ENCODE peak calls at places on chromosome 20, in six cellular contexts. X is A549, J is IMR-90, R is cardiac muscle cell, P is body of pancreas, E is fibroblast of lung. D is an unnamed sample.

GRCh38 chr20:37801921-37802320 is 101.0 kb upstream of the VSTM2L start:
- DNase-seq in X (no peak), J (no peak), R (no peak), P (no peak), E (no peak), D (no peak)

GRCh38 chr20:4341804-4342560 is 326.6 kb upstream of the RNF24 start:
- DNase-seq in X (no peak), J (peak; percentile 53), R (no peak), P (no peak), E (peak; percentile 63), D (no peak)

GRCh38 chr20:41534842-41535241 is 83.3 kb downstream of the CHD6 start:
- DNase-seq in X (no peak), J (peak; percentile 28), R (no peak), P (no peak), E (peak; percentile 3), D (no peak)

GRCh38 chr20:50039706-50040431 is 57.1 kb downstream of the SNAI1 start:
- DNase-seq in X (no peak), J (no peak), R (peak; percentile 45), P (no peak), E (no peak), D (peak; percentile 75)

GRCh38 chr20:36298061-36298460 is 8.1 kb upstream of the DLGAP4 start:
- DNase-seq in X (no peak), J (no peak), R (no peak), P (no peak), E (no peak), D (no peak)

GRCh38 chr20:61054411-61054810 is 197.7 kb upstream of the CDH4 start:
- DNase-seq in X (no peak), J (no peak), R (no peak), P (no peak), E (no peak), D (no peak)

GRCh38 chr20:57501461-57502330 is 23.2 kb downstream of the CTCFL start:
- DNase-seq in X (no peak), J (no peak), R (no peak), P (no peak), E (no peak), D (peak; percentile 76)

GRCh38 chr20:58308290-58308679 is 1.2 kb upstream of the RAB22A start:
- DNase-seq in X (no peak), J (no peak), R (no peak), P (no peak), E (no peak), D (no peak)

GRCh38 chr20:5212897-5213296 is 86.1 kb downstream of the CDS2 start:
- DNase-seq in X (no peak), J (no peak), R (no peak), P (no peak), E (no peak), D (no peak)

GRCh38 chr20:50369225-50370035 is 140.8 kb upstream of the PTPN1 start:
- DNase-seq in X (no peak), J (no peak), R (no peak), P (peak; percentile 98), E (no peak), D (no peak)

GRCh38 chr20:23115823-23116222 is 29.7 kb upstream of the CD93 start:
- DNase-seq in X (no peak), J (no peak), R (no peak), P (no peak), E (peak; percentile 53), D (no peak)

GRCh38 chr20:54662064-54662463 is 186.7 kb downstream of the DOK5 start:
- DNase-seq in X (no peak), J (no peak), R (no peak), P (no peak), E (no peak), D (no peak)

GRCh38 chr20:41697861-41698559 is 79.8 kb upstream of the CHD6 start:
- DNase-seq in X (peak; percentile 31), J (peak; percentile 37), R (peak; percentile 13), P (peak; percentile 9), E (peak; percentile 42), D (peak; percentile 64)

GRCh38 chr20:44582321-44583025 is at the start of gene PKIG:
- DNase-seq in X (no peak), J (peak; percentile 90), R (no peak), P (no peak), E (peak; percentile 88), D (no peak)

GRCh38 chr20:41175201-41175651 is 37.9 kb downstream of the PLCG1 start:
- DNase-seq in X (no peak), J (no peak), R (no peak), P (no peak), E (no peak), D (peak; percentile 27)

GRCh38 chr20:63106108-63106764 is 99.5 kb upstream of the BHLHE23 start:
- DNase-seq in X (peak; percentile 34), J (peak; percentile 4), R (no peak), P (peak; percentile 85), E (peak; percentile 31), D (no peak)

GRCh38 chr20:23632711-23633573 is 4.8 kb downstream of the CST3 start:
- DNase-seq in X (no peak), J (no peak), R (no peak), P (no peak), E (no peak), D (peak; percentile 36)

GRCh38 chr20:61126369-61127195 is 125.5 kb upstream of the CDH4 start:
- DNase-seq in X (no peak), J (no peak), R (no peak), P (no peak), E (no peak), D (no peak)

GRCh38 chr20:32672982-32673727 is 586 bp downstream of the C20orf203 start:
- DNase-seq in X (no peak), J (no peak), R (no peak), P (no peak), E (no peak), D (peak; percentile 73)

GRCh38 chr20:41182296-41183212 is 45.2 kb downstream of the PLCG1 start:
- DNase-seq in X (no peak), J (no peak), R (no peak), P (no peak), E (no peak), D (peak; percentile 29)

GRCh38 chr20:19660808-19661378 is 97.2 kb upstream of the RIN2 start:
- DNase-seq in X (no peak), J (no peak), R (no peak), P (no peak), E (no peak), D (peak; percentile 39)

GRCh38 chr20:19659468-19659867 is 98.6 kb upstream of the RIN2 start:
- DNase-seq in X (no peak), J (no peak), R (no peak), P (no peak), E (no peak), D (peak; percentile 19)

GRCh38 chr20:19661717-19662637 is 96.1 kb upstream of the RIN2 start:
- DNase-seq in X (peak; percentile 79), J (peak; percentile 71), R (peak; percentile 79), P (peak; percentile 77), E (peak; percentile 81), D (peak; percentile 88)

GRCh38 chr20:19658137-19658536 is 99.9 kb upstream of the RIN2 start:
- DNase-seq in X (no peak), J (no peak), R (no peak), P (no peak), E (no peak), D (peak; percentile 27)

GRCh38 chr20:19662638-19662995 is 95.4 kb upstream of the RIN2 start:
- DNase-seq in X (no peak), J (no peak), R (no peak), P (no peak), E (no peak), D (no peak)
- TF ChIP-seq CTCF in X (peak; percentile 20), J (no peak), R (no peak), P (no peak), E (no peak), D (peak; percentile 34)

GRCh38 chr20:8481636-8482035 is 349.6 kb downstream of the PLCB1 start:
- DNase-seq in X (no peak), J (peak; percentile 54), R (no peak), P (no peak), E (peak; percentile 82), D (no peak)
- H3K9me3 ChIP-seq in X (no peaks in the 10 kb centered on the region), J (no peaks in the 10 kb centered on the region), R (no peaks in the 10 kb centered on the region), P (no peaks in the 10 kb centered on the region), E (no peaks in the 10 kb centered on the region), D (no peaks in the 10 kb centered on the region)

GRCh38 chr20:47465335-47466090 is 36.2 kb upstream of the NCOA3 start:
- DNase-seq in X (no peak), J (no peak), R (no peak), P (no peak), E (no peak), D (no peak)

GRCh38 chr20:47466193-47466592 is 35.5 kb upstream of the NCOA3 start:
- DNase-seq in X (no peak), J (no peak), R (no peak), P (no peak), E (peak; percentile 15), D (no peak)

GRCh38 chr20:47461120-47461685 is 40.5 kb upstream of the NCOA3 start:
- DNase-seq in X (no peak), J (no peak), R (no peak), P (no peak), E (no peak), D (no peak)

GRCh38 chr20:47466704-47467459 is 34.8 kb upstream of the NCOA3 start:
- DNase-seq in X (no peak), J (no peak), R (no peak), P (no peak), E (no peak), D (no peak)

GRCh38 chr20:47464380-47465101 is 37.1 kb upstream of the NCOA3 start:
- DNase-seq in X (peak; percentile 99), J (peak; percentile 99), R (no peak), P (peak; percentile 39), E (peak; percentile 99), D (no peak)
- TF ChIP-seq CTCF in X (no peak), J (peak; percentile 64), R (peak; percentile 44), P (peak; percentile 30), E (peak; percentile 21), D (peak; percentile 46)

DNA sequence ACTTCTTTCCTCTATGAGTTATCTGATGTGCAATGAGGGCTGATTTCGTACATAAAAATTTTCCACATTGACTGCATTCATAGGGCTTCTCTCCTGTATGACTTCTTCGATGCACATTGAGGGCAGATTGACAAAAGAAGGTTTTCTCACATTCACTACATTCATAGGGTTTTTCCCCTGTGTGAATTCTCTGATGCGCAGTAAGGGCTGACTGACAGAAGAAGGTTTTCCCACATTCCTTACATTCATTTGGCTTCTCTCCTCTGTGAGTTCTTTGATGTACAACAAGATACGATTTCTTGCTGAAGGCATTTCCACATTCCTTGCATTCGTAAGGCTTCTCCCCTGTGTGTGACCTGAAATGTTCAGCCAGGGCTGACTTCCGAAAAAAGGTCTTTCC is 11.4 kb downstream of the ZNF334 start:
- DNase-seq in X (no peak), J (no peak), R (no peak), P (no peak), E (no peak), D (no peak)
- H3K9me3 ChIP-seq in X (peaks cover 53% of the 10 kb centered on the region), J (peaks cover 27% of the 10 kb centered on the region), R (peaks cover 11% of the 10 kb centered on the region), P (no peaks in the 10 kb centered on the region), E (no peaks in the 10 kb centered on the region), D (peaks cover 84% of the 10 kb centered on the region)

GRCh38 chr20:19056909-19057308 is 155.5 kb upstream of the SLC24A3 start:
- DNase-seq in X (no peak), J (no peak), R (no peak), P (no peak), E (no peak), D (peak; percentile 66)
- TF ChIP-seq CTCF in X (no peak), J (no peak), R (no peak), P (no peak), E (no peak), D (peak; percentile 48)

GRCh38 chr20:21710341-21710740 is 4.9 kb downstream of the PAX1 start:
- DNase-seq in X (no peak), J (no peak), R (no peak), P (no peak), E (no peak), D (no peak)
- H3K9me3 ChIP-seq in X (no peaks in the 10 kb centered on the region), J (no peaks in the 10 kb centered on the region), R (no peaks in the 10 kb centered on the region), P (no peaks in the 10 kb centered on the region), E (no peaks in the 10 kb centered on the region), D (no peaks in the 10 kb centered on the region)

GRCh38 chr20:31578448-31579138 is 26.5 kb upstream of the ID1 start:
- DNase-seq in X (no peak), J (no peak), R (no peak), P (no peak), E (no peak), D (peak; percentile 74)
- TF ChIP-seq CTCF in X (no peak), J (no peak), R (no peak), P (no peak), E (no peak), D (peak; percentile 56)